ENCODE peak calls at places on chromosome 4, in eight cellular contexts. One of them, this sample, is unnamed.

GRCh38 chr4:162683659-162684370 is 482.9 kb downstream of the NAF1 start:
- DNase-seq in HL-60: no peak
- DNase-seq in AG04450: no peak
- DNase-seq in right atrium auricular region: no peak
- DNase-seq in IMR-90: no peak
- DNase-seq in trophoblast cell: peak
- DNase-seq in HCT116: no peak
- DNase-seq in dorsolateral prefrontal cortex: no peak
- DNase-seq in this sample: no peak

GRCh38 chr4:10114607-10115006 is 2.0 kb downstream of the WDR1 start:
- DNase-seq in right atrium auricular region: no peak
- DNase-seq in HL-60: no peak
- DNase-seq in HCT116: no peak
- DNase-seq in IMR-90: no peak
- DNase-seq in AG04450: no peak
- DNase-seq in trophoblast cell: no peak
- DNase-seq in dorsolateral prefrontal cortex: no peak
- DNase-seq in this sample: no peak

GRCh38 chr4:40275065-40275464 is 60.1 kb upstream of the CHRNA9 start:
- DNase-seq in trophoblast cell: no peak
- DNase-seq in right atrium auricular region: no peak
- DNase-seq in IMR-90: no peak
- DNase-seq in dorsolateral prefrontal cortex: no peak
- DNase-seq in AG04450: no peak
- DNase-seq in HCT116: no peak
- DNase-seq in HL-60: no peak
- DNase-seq in this sample: no peak

GRCh38 chr4:69104719-69105275 is 8.5 kb downstream of the UGT2B7 start:
- DNase-seq in IMR-90: no peak
- DNase-seq in HL-60: no peak
- DNase-seq in right atrium auricular region: no peak
- DNase-seq in AG04450: no peak
- DNase-seq in dorsolateral prefrontal cortex: no peak
- DNase-seq in trophoblast cell: no peak
- DNase-seq in HCT116: no peak
- DNase-seq in this sample: no peak

GRCh38 chr4:55312491-55313101 is 33.4 kb upstream of the SRD5A3 start:
- DNase-seq in AG04450: no peak
- DNase-seq in IMR-90: peak
- DNase-seq in HCT116: peak
- DNase-seq in trophoblast cell: peak
- DNase-seq in dorsolateral prefrontal cortex: no peak
- DNase-seq in right atrium auricular region: no peak
- DNase-seq in HL-60: no peak
- DNase-seq in this sample: no peak

GRCh38 chr4:91108751-91109150 is 981.6 kb downstream of the CCSER1 start:
- DNase-seq in HL-60: no peak
- DNase-seq in right atrium auricular region: no peak
- DNase-seq in dorsolateral prefrontal cortex: no peak
- DNase-seq in AG04450: no peak
- DNase-seq in HCT116: no peak
- DNase-seq in IMR-90: no peak
- DNase-seq in trophoblast cell: no peak
- DNase-seq in this sample: no peak

GRCh38 chr4:1593038-1593417 is 91.1 kb downstream of the FAM53A start:
- DNase-seq in right atrium auricular region: no peak
- DNase-seq in IMR-90: no peak
- DNase-seq in HCT116: no peak
- DNase-seq in HL-60: no peak
- DNase-seq in AG04450: no peak
- DNase-seq in dorsolateral prefrontal cortex: no peak
- DNase-seq in trophoblast cell: no peak
- DNase-seq in this sample: no peak

GRCh38 chr4:88335092-88335665 is 43.5 kb upstream of the HERC6 start:
- DNase-seq in AG04450: no peak
- DNase-seq in right atrium auricular region: no peak
- DNase-seq in IMR-90: peak
- DNase-seq in trophoblast cell: no peak
- DNase-seq in dorsolateral prefrontal cortex: no peak
- DNase-seq in HL-60: no peak
- DNase-seq in HCT116: no peak
- DNase-seq in this sample: no peak

GRCh38 chr4:127249767-127250108 is 383.0 kb upstream of the INTU start:
- DNase-seq in HL-60: no peak
- DNase-seq in trophoblast cell: no peak
- DNase-seq in AG04450: no peak
- DNase-seq in dorsolateral prefrontal cortex: no peak
- DNase-seq in HCT116: no peak
- DNase-seq in right atrium auricular region: no peak
- DNase-seq in IMR-90: no peak
- DNase-seq in this sample: no peak

GRCh38 chr4:71855944-71856343 is 72.1 kb upstream of the GC start:
- DNase-seq in HL-60: no peak
- DNase-seq in AG04450: no peak
- DNase-seq in dorsolateral prefrontal cortex: no peak
- DNase-seq in IMR-90: no peak
- DNase-seq in trophoblast cell: no peak
- DNase-seq in right atrium auricular region: no peak
- DNase-seq in HCT116: no peak
- DNase-seq in this sample: no peak

GRCh38 chr4:178339769-178340168 is 897.5 kb upstream of the AGA start:
- DNase-seq in HCT116: no peak
- DNase-seq in trophoblast cell: no peak
- DNase-seq in dorsolateral prefrontal cortex: no peak
- DNase-seq in IMR-90: no peak
- DNase-seq in right atrium auricular region: no peak
- DNase-seq in AG04450: no peak
- DNase-seq in HL-60: no peak
- DNase-seq in this sample: no peak

GRCh38 chr4:79604152-79604551 is 196.1 kb upstream of the GK2 start:
- DNase-seq in right atrium auricular region: no peak
- DNase-seq in HL-60: no peak
- DNase-seq in HCT116: no peak
- DNase-seq in IMR-90: no peak
- DNase-seq in dorsolateral prefrontal cortex: no peak
- DNase-seq in trophoblast cell: no peak
- DNase-seq in AG04450: no peak
- DNase-seq in this sample: no peak

GRCh38 chr4:25970691-25971427 is 56.8 kb downstream of the SMIM20 start:
- DNase-seq in AG04450: no peak
- DNase-seq in HCT116: no peak
- DNase-seq in trophoblast cell: peak
- DNase-seq in IMR-90: no peak
- DNase-seq in right atrium auricular region: no peak
- DNase-seq in HL-60: no peak
- DNase-seq in dorsolateral prefrontal cortex: no peak
- DNase-seq in this sample: no peak

GRCh38 chr4:155353923-155354540 is 22.7 kb downstream of the MAP9 start:
- DNase-seq in dorsolateral prefrontal cortex: peak
- DNase-seq in IMR-90: peak
- DNase-seq in HCT116: peak
- DNase-seq in AG04450: no peak
- DNase-seq in HL-60: peak
- DNase-seq in right atrium auricular region: no peak
- DNase-seq in trophoblast cell: peak
- DNase-seq in this sample: peak

GRCh38 chr4:103422467-103423219 is 224.5 kb upstream of the CENPE start:
- DNase-seq in right atrium auricular region: no peak
- DNase-seq in dorsolateral prefrontal cortex: no peak
- DNase-seq in trophoblast cell: peak
- DNase-seq in IMR-90: no peak
- DNase-seq in HL-60: no peak
- DNase-seq in HCT116: no peak
- DNase-seq in AG04450: no peak
- DNase-seq in this sample: no peak

GRCh38 chr4:103429283-103429682 is 231.1 kb upstream of the CENPE start:
- DNase-seq in IMR-90: no peak
- DNase-seq in right atrium auricular region: no peak
- DNase-seq in AG04450: no peak
- DNase-seq in trophoblast cell: peak
- DNase-seq in dorsolateral prefrontal cortex: no peak
- DNase-seq in HL-60: no peak
- DNase-seq in HCT116: peak
- DNase-seq in this sample: no peak

GRCh38 chr4:103425406-103425805 is 227.3 kb upstream of the CENPE start:
- DNase-seq in dorsolateral prefrontal cortex: no peak
- DNase-seq in right atrium auricular region: no peak
- DNase-seq in AG04450: no peak
- DNase-seq in HL-60: no peak
- DNase-seq in trophoblast cell: no peak
- DNase-seq in IMR-90: no peak
- DNase-seq in HCT116: no peak
- DNase-seq in this sample: no peak

GRCh38 chr4:103423261-103423660 is 225.1 kb upstream of the CENPE start:
- DNase-seq in HCT116: no peak
- DNase-seq in HL-60: no peak
- DNase-seq in AG04450: no peak
- DNase-seq in trophoblast cell: no peak
- DNase-seq in IMR-90: no peak
- DNase-seq in right atrium auricular region: no peak
- DNase-seq in dorsolateral prefrontal cortex: no peak
- DNase-seq in this sample: no peak

GRCh38 chr4:103424853-103425252 is 226.7 kb upstream of the CENPE start:
- DNase-seq in HL-60: no peak
- DNase-seq in AG04450: no peak
- DNase-seq in HCT116: no peak
- DNase-seq in right atrium auricular region: no peak
- DNase-seq in trophoblast cell: peak
- DNase-seq in dorsolateral prefrontal cortex: no peak
- DNase-seq in IMR-90: no peak
- DNase-seq in this sample: no peak
- H3K27ac ChIP-seq in HL-60: no peak
- H3K27ac ChIP-seq in AG04450: no peak
- H3K27ac ChIP-seq in HCT116: no peak
- H3K27ac ChIP-seq in right atrium auricular region: no peak
- H3K27ac ChIP-seq in trophoblast cell: no peak
- H3K27ac ChIP-seq in dorsolateral prefrontal cortex: no peak
- H3K27ac ChIP-seq in IMR-90: no peak
- H3K27ac ChIP-seq in this sample: peak

GRCh38 chr4:7247946-7248345 is 55.6 kb downstream of the SORCS2 start:
- DNase-seq in right atrium auricular region: no peak
- DNase-seq in IMR-90: no peak
- DNase-seq in AG04450: no peak
- DNase-seq in trophoblast cell: no peak
- DNase-seq in HCT116: no peak
- DNase-seq in HL-60: no peak
- DNase-seq in dorsolateral prefrontal cortex: no peak
- DNase-seq in this sample: no peak
- H3K27ac ChIP-seq in right atrium auricular region: no peak
- H3K27ac ChIP-seq in IMR-90: no peak
- H3K27ac ChIP-seq in AG04450: no peak
- H3K27ac ChIP-seq in trophoblast cell: no peak
- H3K27ac ChIP-seq in HCT116: no peak
- H3K27ac ChIP-seq in HL-60: no peak
- H3K27ac ChIP-seq in dorsolateral prefrontal cortex: no peak
- H3K27ac ChIP-seq in this sample: no peak

DNA sequence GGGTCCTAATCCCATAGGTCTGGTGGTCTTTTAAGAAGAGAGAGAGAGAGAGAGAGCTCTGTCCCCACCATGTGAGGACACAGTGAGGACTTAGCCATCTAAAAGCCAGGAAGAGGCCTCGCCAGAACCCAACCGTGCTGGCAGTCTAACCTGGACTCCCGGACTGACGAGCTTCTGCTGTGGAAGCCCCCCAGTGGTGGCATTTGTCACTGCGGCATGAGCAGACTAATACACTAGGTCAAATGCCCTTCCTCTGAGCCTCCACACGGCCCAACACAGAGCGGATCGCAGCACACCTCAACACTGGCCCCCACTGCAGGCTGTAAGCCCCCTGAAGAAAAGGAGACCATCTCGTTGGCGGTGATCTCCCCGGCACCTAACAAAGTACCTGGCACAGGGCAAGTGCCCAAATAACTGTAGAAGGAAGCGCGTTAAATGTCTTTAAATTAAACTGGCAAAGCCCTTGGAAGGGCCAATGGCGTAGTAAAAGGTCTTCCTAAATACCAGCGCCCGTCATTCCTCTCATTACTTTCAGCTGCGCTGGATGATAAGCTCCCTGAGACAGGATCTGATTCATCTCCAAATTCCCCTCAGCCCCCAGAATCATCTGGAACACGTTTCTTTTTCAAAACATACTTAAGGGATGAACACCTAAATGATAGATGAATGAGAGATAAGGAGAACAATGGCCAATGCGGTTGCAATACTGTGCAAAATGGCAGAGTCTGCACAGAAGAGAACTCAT is 95.2 kb downstream of the AFAP1 start:
- DNase-seq in HL-60: peak
- DNase-seq in dorsolateral prefrontal cortex: peak
- DNase-seq in HCT116: peak
- DNase-seq in IMR-90: peak
- DNase-seq in right atrium auricular region: peak
- DNase-seq in trophoblast cell: peak
- DNase-seq in AG04450: peak
- DNase-seq in this sample: no peak
- H3K27ac ChIP-seq in HL-60: no peak
- H3K27ac ChIP-seq in dorsolateral prefrontal cortex: no peak
- H3K27ac ChIP-seq in HCT116: peak
- H3K27ac ChIP-seq in IMR-90: peak
- H3K27ac ChIP-seq in right atrium auricular region: peak
- H3K27ac ChIP-seq in trophoblast cell: peak
- H3K27ac ChIP-seq in AG04450: peak
- H3K27ac ChIP-seq in this sample: peak

GRCh38 chr4:113394730-113395530 is 345.5 kb downstream of the ANK2 start:
- DNase-seq in HCT116: peak
- DNase-seq in HL-60: peak
- DNase-seq in trophoblast cell: peak
- DNase-seq in AG04450: peak
- DNase-seq in IMR-90: peak
- DNase-seq in right atrium auricular region: no peak
- DNase-seq in dorsolateral prefrontal cortex: no peak
- DNase-seq in this sample: peak

GRCh38 chr4:113398441-113399143 is 349.1 kb downstream of the ANK2 start:
- DNase-seq in dorsolateral prefrontal cortex: no peak
- DNase-seq in IMR-90: no peak
- DNase-seq in right atrium auricular region: no peak
- DNase-seq in AG04450: no peak
- DNase-seq in HCT116: no peak
- DNase-seq in HL-60: no peak
- DNase-seq in trophoblast cell: peak
- DNase-seq in this sample: no peak

GRCh38 chr4:113394108-113394729 is 344.8 kb downstream of the ANK2 start:
- DNase-seq in right atrium auricular region: no peak
- DNase-seq in IMR-90: no peak
- DNase-seq in dorsolateral prefrontal cortex: no peak
- DNase-seq in trophoblast cell: no peak
- DNase-seq in AG04450: no peak
- DNase-seq in HCT116: no peak
- DNase-seq in HL-60: no peak
- DNase-seq in this sample: no peak

DNA sequence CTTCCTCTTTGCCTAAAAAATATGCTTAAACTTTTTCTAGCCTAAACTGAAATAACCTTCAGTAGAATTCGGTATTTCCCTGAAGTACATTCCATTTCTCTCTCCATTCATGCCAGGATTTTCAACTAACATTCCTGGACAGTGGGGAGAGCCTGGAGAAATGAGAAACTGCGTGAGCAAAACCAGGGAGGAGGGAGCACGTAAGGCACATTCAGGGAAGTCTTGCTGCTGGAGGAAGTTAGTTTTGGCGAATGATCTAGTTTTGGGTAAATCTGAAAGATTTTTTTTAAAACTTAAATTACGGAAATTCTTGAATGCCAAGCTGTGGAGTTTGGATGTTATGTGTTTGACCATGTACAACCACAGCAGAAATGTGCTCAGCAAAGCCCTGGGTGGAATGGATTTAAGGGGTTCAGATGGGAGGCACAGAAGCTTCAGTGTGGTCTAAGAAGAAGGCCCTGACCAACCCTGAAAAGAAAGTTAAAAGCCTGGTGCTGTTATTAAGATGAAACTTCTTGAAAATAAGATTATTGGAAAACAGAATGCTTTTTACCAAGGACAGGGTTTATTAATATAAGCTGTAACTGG is 347.8 kb downstream of the ANK2 start:
- DNase-seq in HL-60: no peak
- DNase-seq in trophoblast cell: no peak
- DNase-seq in AG04450: peak
- DNase-seq in HCT116: no peak
- DNase-seq in IMR-90: peak
- DNase-seq in dorsolateral prefrontal cortex: no peak
- DNase-seq in right atrium auricular region: no peak
- DNase-seq in this sample: no peak
- H3K27ac ChIP-seq in HL-60: no peak
- H3K27ac ChIP-seq in trophoblast cell: peak
- H3K27ac ChIP-seq in AG04450: peak
- H3K27ac ChIP-seq in HCT116: no peak
- H3K27ac ChIP-seq in IMR-90: peak
- H3K27ac ChIP-seq in dorsolateral prefrontal cortex: no peak
- H3K27ac ChIP-seq in right atrium auricular region: peak
- H3K27ac ChIP-seq in this sample: no peak